ENCODE peak calls at places on chromosomes 4 and X, in eight cellular contexts. One of them, this sample, is unnamed.

GRCh38 chrX:77785400-77785745 is 643 bp downstream of the ATRX start:
- DNase-seq in HFFc6: no peak
- DNase-seq in psoas muscle: no peak
- DNase-seq in GM10248: no peak
- DNase-seq in stimulated activated CD4-positive, alpha-beta T cell treated with anti-CD3 and anti-CD28 coated beads, Interleukin-1b, Interleukin-23, amount 100 ng/mL, for 1 hour: no peak
- DNase-seq in NCI-H187 treated with DMSO at 0.1 percent for 48 hours: no peak
- DNase-seq in amygdala: no peak
- DNase-seq in NCI-H1930: peak
- DNase-seq in this sample: peak

GRCh38 chrX:107537815-107538214 is 88.4 kb downstream of the FRMPD3 start:
- DNase-seq in HFFc6: peak
- DNase-seq in psoas muscle: no peak
- DNase-seq in GM10248: peak
- DNase-seq in stimulated activated CD4-positive, alpha-beta T cell treated with anti-CD3 and anti-CD28 coated beads, Interleukin-1b, Interleukin-23, amount 100 ng/mL, for 1 hour: no peak
- DNase-seq in NCI-H187 treated with DMSO at 0.1 percent for 48 hours: no peak
- DNase-seq in amygdala: no peak
- DNase-seq in NCI-H1930: peak
- DNase-seq in this sample: peak

GRCh38 chr4:71231073-71231752 is 107.6 kb upstream of the SLC4A4 start:
- DNase-seq in HFFc6: peak
- DNase-seq in psoas muscle: peak
- DNase-seq in GM10248: no peak
- DNase-seq in stimulated activated CD4-positive, alpha-beta T cell treated with anti-CD3 and anti-CD28 coated beads, Interleukin-1b, Interleukin-23, amount 100 ng/mL, for 1 hour: no peak
- DNase-seq in NCI-H187 treated with DMSO at 0.1 percent for 48 hours: no peak
- DNase-seq in amygdala: peak
- DNase-seq in NCI-H1930: no peak
- DNase-seq in this sample: peak

GRCh38 chr4:17787315-17787714 is 5.9 kb upstream of the FAM184B start:
- DNase-seq in HFFc6: peak
- DNase-seq in psoas muscle: no peak
- DNase-seq in GM10248: no peak
- DNase-seq in stimulated activated CD4-positive, alpha-beta T cell treated with anti-CD3 and anti-CD28 coated beads, Interleukin-1b, Interleukin-23, amount 100 ng/mL, for 1 hour: no peak
- DNase-seq in NCI-H187 treated with DMSO at 0.1 percent for 48 hours: no peak
- DNase-seq in amygdala: no peak
- DNase-seq in NCI-H1930: no peak
- DNase-seq in this sample: no peak

GRCh38 chr4:44651425-44651824 is at the start of gene YIPF7:
- DNase-seq in HFFc6: no peak
- DNase-seq in psoas muscle: no peak
- DNase-seq in GM10248: no peak
- DNase-seq in stimulated activated CD4-positive, alpha-beta T cell treated with anti-CD3 and anti-CD28 coated beads, Interleukin-1b, Interleukin-23, amount 100 ng/mL, for 1 hour: no peak
- DNase-seq in NCI-H187 treated with DMSO at 0.1 percent for 48 hours: no peak
- DNase-seq in amygdala: no peak
- DNase-seq in NCI-H1930: no peak
- DNase-seq in this sample: no peak

GRCh38 chr4:4860803-4861591 is 1.5 kb downstream of the MSX1 start:
- DNase-seq in HFFc6: no peak
- DNase-seq in psoas muscle: no peak
- DNase-seq in GM10248: no peak
- DNase-seq in stimulated activated CD4-positive, alpha-beta T cell treated with anti-CD3 and anti-CD28 coated beads, Interleukin-1b, Interleukin-23, amount 100 ng/mL, for 1 hour: no peak
- DNase-seq in NCI-H187 treated with DMSO at 0.1 percent for 48 hours: no peak
- DNase-seq in amygdala: no peak
- DNase-seq in NCI-H1930: no peak
- DNase-seq in this sample: peak

GRCh38 chr4:47930971-47931804 is 16.8 kb upstream of the NFXL1 start:
- DNase-seq in HFFc6: peak
- DNase-seq in psoas muscle: no peak
- DNase-seq in GM10248: no peak
- DNase-seq in stimulated activated CD4-positive, alpha-beta T cell treated with anti-CD3 and anti-CD28 coated beads, Interleukin-1b, Interleukin-23, amount 100 ng/mL, for 1 hour: no peak
- DNase-seq in NCI-H187 treated with DMSO at 0.1 percent for 48 hours: no peak
- DNase-seq in amygdala: no peak
- DNase-seq in NCI-H1930: no peak
- DNase-seq in this sample: peak

GRCh38 chr4:141849778-141850177 is 213.4 kb downstream of the IL15 start:
- DNase-seq in HFFc6: no peak
- DNase-seq in psoas muscle: no peak
- DNase-seq in GM10248: no peak
- DNase-seq in stimulated activated CD4-positive, alpha-beta T cell treated with anti-CD3 and anti-CD28 coated beads, Interleukin-1b, Interleukin-23, amount 100 ng/mL, for 1 hour: no peak
- DNase-seq in NCI-H187 treated with DMSO at 0.1 percent for 48 hours: no peak
- DNase-seq in amygdala: no peak
- DNase-seq in NCI-H1930: no peak
- DNase-seq in this sample: no peak

GRCh38 chr4:8184061-8184460 is 15.0 kb upstream of the SH3TC1 start:
- DNase-seq in HFFc6: no peak
- DNase-seq in psoas muscle: no peak
- DNase-seq in GM10248: no peak
- DNase-seq in stimulated activated CD4-positive, alpha-beta T cell treated with anti-CD3 and anti-CD28 coated beads, Interleukin-1b, Interleukin-23, amount 100 ng/mL, for 1 hour: no peak
- DNase-seq in NCI-H187 treated with DMSO at 0.1 percent for 48 hours: no peak
- DNase-seq in amygdala: no peak
- DNase-seq in NCI-H1930: no peak
- DNase-seq in this sample: no peak

GRCh38 chrX:39399387-39399786 is 598.1 kb downstream of the MID1IP1 start:
- DNase-seq in HFFc6: no peak
- DNase-seq in psoas muscle: no peak
- DNase-seq in GM10248: no peak
- DNase-seq in stimulated activated CD4-positive, alpha-beta T cell treated with anti-CD3 and anti-CD28 coated beads, Interleukin-1b, Interleukin-23, amount 100 ng/mL, for 1 hour: no peak
- DNase-seq in NCI-H187 treated with DMSO at 0.1 percent for 48 hours: no peak
- DNase-seq in amygdala: no peak
- DNase-seq in NCI-H1930: no peak
- DNase-seq in this sample: no peak